ENCODE peak calls at places on chromosomes 5 and 9, in nine cellular contexts. K is GM06990, D is ovary, A is fibroblast of lung, U is tibial nerve, T is HCT116, M is testis, N is fibroblast of pulmonary artery, B is AG09309. W is an unnamed sample.

GRCh38 chr9:135392511-135392910 is 87.1 kb upstream of the PPP1R26 start:
- DNase-seq in D (no peak), K (no peak), N (no peak), A (no peak), U (no peak), B (no peak), T (no peak), M (no peak), W (no peak)

GRCh38 chr5:178271231-178271630 is 38.6 kb upstream of the PHYKPL start:
- DNase-seq in A (no peak), N (no peak), D (no peak), K (no peak), M (no peak), U (no peak), T (no peak), B (no peak), W (no peak)

GRCh38 chr5:67350185-67350584 is 153.6 kb upstream of the CD180 start:
- DNase-seq in D (no peak), B (no peak), N (no peak), A (no peak), M (no peak), T (no peak), K (no peak), U (no peak), W (no peak)

GRCh38 chr5:146828385-146828784 is 50.2 kb downstream of the PPP2R2B start:
- DNase-seq in A (no peak), N (no peak), K (no peak), M (no peak), D (no peak), T (no peak), B (no peak), U (no peak), W (no peak)

GRCh38 chr5:83493644-83494043 is 22.1 kb downstream of the VCAN start:
- DNase-seq in D (no peak), A (no peak), N (no peak), M (no peak), B (no peak), T (no peak), U (no peak), K (no peak), W (no peak)

GRCh38 chr5:92849798-92850197 is 731.2 kb downstream of the NR2F1-AS1 start:
- DNase-seq in T (no peak), B (no peak), M (no peak), U (no peak), A (no peak), N (no peak), D (no peak), K (no peak), W (no peak)

GRCh38 chr9:33234511-33235467 is 5.2 kb upstream of the SPINK4 start:
- DNase-seq in T (no peak), U (no peak), A (peak; percentile 28), B (no peak), K (no peak), D (no peak), N (peak; percentile 22), M (no peak), W (no peak)

GRCh38 chr9:1916676-1917075 is 98.5 kb upstream of the SMARCA2 start:
- DNase-seq in T (no peak), N (peak; percentile 1), D (no peak), B (no peak), M (no peak), U (no peak), K (no peak), A (peak; percentile 34), W (no peak)

GRCh38 chr9:125663127-125663526 is 43.9 kb downstream of the MAPKAP1 start:
- DNase-seq in M (no peak), N (peak; percentile 57), D (no peak), U (no peak), B (no peak), T (peak; percentile 68), A (peak; percentile 45), K (no peak), W (peak; percentile 22)

GRCh38 chr9:79233542-79233941 is 338.2 kb upstream of the TLE4 start:
- DNase-seq in M (peak; percentile 47), U (no peak), T (peak; percentile 22), D (no peak), K (no peak), B (no peak), A (peak; percentile 53), N (peak; percentile 76), W (no peak)

GRCh38 chr5:42720242-42720641 is 36.4 kb upstream of the CCDC152 start:
- DNase-seq in K (no peak), N (no peak), U (no peak), A (no peak), D (no peak), M (no peak), B (no peak), T (no peak), W (no peak)

GRCh38 chr9:3968891-3969290 is 331.0 kb downstream of the GLIS3 start:
- DNase-seq in B (no peak), M (no peak), U (no peak), A (no peak), T (peak; percentile 83), N (no peak), D (no peak), K (no peak), W (no peak)

GRCh38 chr9:96378187-96378586 is 5.3 kb downstream of the SLC35D2 start:
- DNase-seq in N (no peak), B (no peak), U (no peak), T (no peak), A (no peak), K (no peak), M (no peak), D (no peak), W (no peak)

GRCh38 chr5:1417586-1418225 is 27.5 kb downstream of the SLC6A3 start:
- DNase-seq in T (no peak), M (no peak), K (no peak), B (no peak), A (no peak), U (no peak), N (no peak), D (no peak), W (no peak)

GRCh38 chr5:160649304-160649703 is 202.7 kb downstream of the ATP10B start:
- DNase-seq in M (peak; percentile 49), A (no peak), N (no peak), B (no peak), U (no peak), T (no peak), D (no peak), K (no peak), W (no peak)

GRCh38 chr5:168782172-168782571 is 203.0 kb upstream of the PANK3 start:
- DNase-seq in B (no peak), D (no peak), K (no peak), U (no peak), N (no peak), T (no peak), A (no peak), M (no peak), W (no peak)

GRCh38 chr5:59332236-59332973 is 561.1 kb downstream of the PDE4D start:
- DNase-seq in N (no peak), U (no peak), M (no peak), A (no peak), K (no peak), D (no peak), T (no peak), B (no peak), W (no peak)
- H3K4me3 ChIP-seq in N (no peak overlapping the region), U (no peak overlapping the region), M (no peak overlapping the region), A (no peak overlapping the region), K (no peak overlapping the region), D (no peak overlapping the region), T (no peak overlapping the region), B (no peak overlapping the region), W (no peak overlapping the region)

GRCh38 chr5:167244583-167244982 is 1046.9 kb upstream of the WWC1 start:
- DNase-seq in D (no peak), T (no peak), A (peak; percentile 52), B (no peak), M (no peak), N (peak; percentile 18), K (no peak), U (no peak), W (no peak)
- TF ChIP-seq CTCF in D (no peak), T (no peak), A (no peak), B (no peak), M (no peak), N (peak; percentile 30), K (no peak), U (no peak), W (peak; percentile 45)

DNA sequence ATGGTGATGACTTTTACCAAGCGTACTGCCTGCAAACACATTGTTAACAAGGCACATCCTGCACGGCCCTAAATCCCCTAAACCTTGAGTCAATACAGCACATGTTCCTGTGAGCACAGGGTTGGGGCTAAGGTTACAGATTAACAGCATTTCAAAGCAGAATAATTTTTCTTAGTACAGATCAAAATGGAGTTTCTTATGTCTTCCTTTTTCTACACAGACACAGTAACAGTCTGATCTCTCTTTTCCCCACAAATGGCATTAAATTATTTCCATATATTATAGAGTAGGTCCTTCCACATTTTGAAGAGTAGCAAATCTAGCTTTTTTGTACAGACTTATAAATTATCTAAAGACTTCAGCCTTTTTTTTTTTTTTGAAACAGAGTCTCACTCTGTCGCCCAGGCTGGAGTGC is 1.6 kb upstream of the TMEM141 start:
- DNase-seq in T (no peak), A (no peak), U (no peak), B (no peak), D (no peak), M (no peak), N (no peak), K (no peak), W (no peak)
- H3K4me3 ChIP-seq in T (no peak overlapping the region), A (no peak overlapping the region), U (no peak overlapping the region), B (no peak overlapping the region), D (no peak overlapping the region), M (no peak overlapping the region), N (no peak overlapping the region), K (no peak overlapping the region), W (no peak overlapping the region)

GRCh38 chr5:9156282-9156681 is 389.6 kb downstream of the SEMA5A start:
- DNase-seq in T (no peak), D (no peak), A (peak; percentile 72), N (peak; percentile 63), K (peak; percentile 18), U (no peak), M (peak; percentile 68), B (peak; percentile 54), W (peak; percentile 45)
- TF ChIP-seq CTCF in T (no peak), D (no peak), A (peak; percentile 47), N (peak; percentile 48), K (peak; percentile 62), U (peak; percentile 61), M (peak; percentile 29), B (peak; percentile 77), W (peak; percentile 63)

GRCh38 chr9:91547076-91547475 is 123.4 kb upstream of the NFIL3 start:
- DNase-seq in D (no peak), B (no peak), K (no peak), A (no peak), U (no peak), N (no peak), T (no peak), M (no peak), W (no peak)
- H3K4me3 ChIP-seq in D (no peak overlapping the region), B (no peak overlapping the region), K (no peak overlapping the region), A (no peak overlapping the region), U (no peak overlapping the region), N (no peak overlapping the region), T (no peak overlapping the region), M (no peak overlapping the region), W (no peak overlapping the region)